ENCODE peak calls at places on chromosomes 16 and 17, in ten cellular contexts. L is ovary, Q is esophagus muscularis mucosa, Y is transverse colon, A is stomach, N is K562, T is H1, V is suprapubic skin, X is A549, E is upper lobe of left lung. K is an unnamed sample.

GRCh38 chr17:62045109-62045508 is 20.0 kb downstream of the MED13 start:
- DNase-seq in L (no peak), N (no peak), A (no peak), T (no peak), V (no peak), Q (no peak), Y (no peak), E (no peak), X (no peak), K (no peak)

GRCh38 chr17:27384721-27385120 is 71.5 kb upstream of the KSR1 start:
- DNase-seq in L (no peak), E (no peak), Y (no peak), Q (no peak), T (no peak), A (no peak), N (no peak), X (no peak), V (no peak), K (no peak)

GRCh38 chr16:88904676-88905365 is 38.4 kb upstream of the PABPN1L start:
- DNase-seq in E (peak), X (no peak), N (no peak), A (no peak), V (no peak), Y (no peak), L (no peak), Q (no peak), T (no peak), K (no peak)

GRCh38 chr17:17590883-17591407 is 563 bp downstream of the PEMT start:
- DNase-seq in V (no peak), T (no peak), Q (no peak), L (peak), N (no peak), Y (no peak), A (no peak), E (no peak), X (no peak), K (no peak)

GRCh38 chr17:77391668-77392375 is 251.1 kb downstream of the SEC14L1 start:
- DNase-seq in X (peak), Y (peak), L (peak), T (peak), Q (no peak), A (no peak), V (no peak), N (peak), E (no peak), K (peak)

GRCh38 chr17:50426814-50427787 is 1.1 kb downstream of the ACSF2 start:
- DNase-seq in Y (peak), V (no peak), X (peak), L (peak), Q (no peak), A (peak), E (no peak), N (peak), T (no peak), K (no peak)

GRCh38 chr16:86044241-86044671 is 145.3 kb downstream of the IRF8 start:
- DNase-seq in L (no peak), A (peak), N (peak), X (peak), V (no peak), Q (no peak), Y (peak), E (peak), T (peak), K (no peak)

GRCh38 chr17:77372444-77373297 is 231.9 kb downstream of the SEC14L1 start:
- DNase-seq in T (peak), Q (no peak), A (peak), Y (peak), N (peak), V (no peak), X (no peak), E (peak), L (peak), K (peak)

GRCh38 chr17:14299261-14300093 is 1.4 kb upstream of the HS3ST3B1 start:
- DNase-seq in T (no peak), Q (peak), E (peak), V (peak), X (no peak), L (peak), N (peak), Y (peak), A (peak), K (no peak)

GRCh38 chr16:75189638-75190245 is 17.2 kb downstream of the CTRB2 start:
- DNase-seq in E (no peak), L (no peak), A (no peak), T (no peak), X (no peak), N (no peak), Q (no peak), Y (no peak), V (no peak), K (no peak)

GRCh38 chr16:81641403-81642106 is 137.5 kb upstream of the PLCG2 start:
- DNase-seq in E (no peak), Q (no peak), L (no peak), T (no peak), X (no peak), V (no peak), Y (no peak), A (no peak), N (no peak), K (no peak)

GRCh38 chr17:79794659-79795511 is 2.0 kb downstream of the CBX8 start:
- DNase-seq in Q (no peak), L (peak), E (peak), Y (no peak), X (no peak), T (no peak), A (no peak), V (no peak), N (no peak), K (no peak)

GRCh38 chr16:53061701-53062159 is 6.9 kb downstream of the CHD9 start:
- DNase-seq in X (no peak), N (no peak), Y (peak), A (peak), Q (no peak), T (no peak), E (no peak), L (no peak), V (no peak), K (no peak)

GRCh38 chr16:89478576-89479221 is 11.7 kb downstream of the ANKRD11 start:
- DNase-seq in N (no peak), L (no peak), V (no peak), X (peak), Y (no peak), E (peak), T (no peak), A (no peak), Q (no peak), K (no peak)

GRCh38 chr16:12794486-12795399 is 8.9 kb downstream of the CPPED1 start:
- DNase-seq in Q (no peak), E (no peak), Y (no peak), N (peak), L (no peak), A (no peak), X (no peak), T (no peak), V (no peak), K (no peak)

GRCh38 chr16:79610771-79611170 is 10.2 kb upstream of the MAF start:
- DNase-seq in E (no peak), Q (no peak), A (no peak), T (no peak), Y (no peak), N (no peak), V (no peak), X (no peak), L (no peak), K (no peak)

GRCh38 chr16:85010931-85011845 is at the start of gene ZDHHC7:
- DNase-seq in V (peak), X (peak), Q (no peak), A (peak), L (peak), E (peak), Y (peak), T (peak), N (peak), K (peak)

GRCh38 chr17:6539871-6540270 is 16.5 kb downstream of the PITPNM3 start:
- DNase-seq in N (no peak), T (no peak), Y (no peak), A (no peak), X (no peak), Q (no peak), E (no peak), L (no peak), V (no peak), K (no peak)

GRCh38 chr17:69577098-69577497 is 162.6 kb downstream of the MAP2K6 start:
- DNase-seq in X (no peak), Q (no peak), Y (no peak), A (no peak), V (no peak), L (no peak), N (no peak), T (no peak), E (no peak), K (no peak)

GRCh38 chr17:60327870-60328362 is 64.0 kb downstream of the USP32 start:
- DNase-seq in T (no peak), Q (no peak), X (no peak), N (no peak), Y (no peak), L (no peak), V (no peak), E (peak), A (no peak), K (no peak)

GRCh38 chr17:61926831-61927210 is 961 bp downstream of the INTS2 start:
- DNase-seq in V (no peak), A (no peak), E (no peak), N (no peak), X (no peak), Q (no peak), T (no peak), Y (no peak), L (no peak), K (no peak)

GRCh38 chr16:10981697-10982216 is 37.4 kb downstream of the CLEC16A start:
- DNase-seq in A (no peak), Y (no peak), V (no peak), E (no peak), X (peak), Q (no peak), L (no peak), N (peak), T (no peak), K (no peak)
- TF ChIP-seq EP300 in A (no peak), Y (no peak), V (no peak), E (no peak), X (no peak), Q (no peak), L (no peak), N (no peak), T (no peak), K (no peak)

GRCh38 chr17:74809031-74809430 is 32.9 kb upstream of the NAT9 start:
- DNase-seq in Y (no peak), N (no peak), V (no peak), A (no peak), Q (no peak), T (no peak), L (no peak), X (no peak), E (no peak), K (no peak)
- H3K27ac ChIP-seq in Y (no peak), N (no peak), V (no peak), A (no peak), Q (no peak), T (no peak), L (no peak), X (no peak), E (no peak), K (no peak)

GRCh38 chr17:82048571-82048971 is 3.0 kb downstream of the RFNG start:
- DNase-seq in N (no peak), T (no peak), X (no peak), E (peak), A (no peak), V (no peak), Y (no peak), L (no peak), Q (no peak), K (no peak)

GRCh38 chr17:82047379-82047778 is 4.2 kb downstream of the RFNG start:
- DNase-seq in N (no peak), L (no peak), E (peak), Y (no peak), X (no peak), A (no peak), T (no peak), V (no peak), Q (no peak), K (no peak)

GRCh38 chr17:82047914-82048570 is 3.6 kb downstream of the RFNG start:
- DNase-seq in N (no peak), Y (no peak), V (no peak), E (peak), Q (no peak), L (no peak), A (no peak), T (no peak), X (no peak), K (no peak)

GRCh38 chr17:82045916-82046484 is 5.6 kb downstream of the RFNG start:
- DNase-seq in T (no peak), Y (no peak), E (peak), Q (no peak), X (no peak), V (no peak), L (no peak), N (no peak), A (no peak), K (no peak)

DNA sequence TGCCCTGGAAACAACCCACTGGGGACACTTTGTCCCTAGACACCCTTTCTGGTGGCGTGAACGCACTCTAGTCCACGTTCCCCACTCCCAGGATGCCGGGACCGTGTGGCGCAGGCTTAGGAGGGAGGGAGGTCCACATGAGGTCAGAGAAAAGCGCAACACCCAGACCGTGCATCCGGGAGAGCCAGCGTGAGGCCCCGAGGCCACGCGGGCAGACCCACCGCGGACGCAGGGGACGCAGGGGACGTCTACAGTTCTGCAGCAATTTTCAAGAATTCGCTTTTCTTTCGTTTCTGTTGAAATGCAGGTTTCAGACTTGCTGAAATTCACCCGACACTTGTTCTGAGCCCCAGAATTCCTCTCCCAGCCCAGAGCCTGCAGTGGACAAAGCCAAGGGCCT is 4.7 kb downstream of the RFNG start:
- DNase-seq in E (peak), L (no peak), N (no peak), A (no peak), T (no peak), X (no peak), Y (no peak), Q (no peak), V (no peak), K (no peak)
- TF ChIP-seq EP300 in E (no peak), L (no peak), N (no peak), A (no peak), T (no peak), X (no peak), Y (no peak), Q (no peak), V (no peak), K (no peak)

GRCh38 chr17:3886776-3887175 is 6.1 kb downstream of the CAMKK1 start:
- DNase-seq in L (peak), Y (no peak), V (no peak), Q (no peak), N (no peak), T (no peak), X (no peak), A (no peak), E (no peak), K (no peak)
- H3K27ac ChIP-seq in L (no peak), Y (peak), V (peak), Q (peak), N (no peak), T (no peak), X (peak), A (peak), E (peak), K (no peak)

K was measured in tibial nerve.